ENCODE peak calls at places on chromosome 2, in four cellular contexts. One of them, this sample, is unnamed.

GRCh38 chr2:112921982-112922381 is 11.0 kb downstream of the IL37 start:
- DNase-seq in GM06990: no peak
- DNase-seq in lower leg skin: no peak
- DNase-seq in ovary: no peak
- DNase-seq in this sample: no peak

GRCh38 chr2:237866119-237866621 is 6.7 kb downstream of the RAMP1 start:
- DNase-seq in GM06990: no peak
- DNase-seq in lower leg skin: no peak
- DNase-seq in ovary: peak
- DNase-seq in this sample: no peak

GRCh38 chr2:103132536-103133217 is 370.8 kb downstream of the TMEM182 start:
- DNase-seq in GM06990: no peak
- DNase-seq in lower leg skin: no peak
- DNase-seq in ovary: no peak
- DNase-seq in this sample: no peak

GRCh38 chr2:57947398-57947797 is 99.2 kb upstream of the VRK2 start:
- DNase-seq in GM06990: no peak
- DNase-seq in lower leg skin: no peak
- DNase-seq in ovary: no peak
- DNase-seq in this sample: no peak

GRCh38 chr2:216492951-216493685 is 5.5 kb upstream of the RPL37A start:
- DNase-seq in GM06990: peak
- DNase-seq in lower leg skin: no peak
- DNase-seq in ovary: no peak
- DNase-seq in this sample: no peak

GRCh38 chr2:232994446-232994845 is 18.6 kb downstream of the NGEF start:
- DNase-seq in GM06990: no peak
- DNase-seq in lower leg skin: no peak
- DNase-seq in ovary: no peak
- DNase-seq in this sample: no peak

GRCh38 chr2:105576440-105577241 is 168.1 kb upstream of the NCK2 start:
- DNase-seq in GM06990: no peak
- DNase-seq in lower leg skin: no peak
- DNase-seq in ovary: peak
- DNase-seq in this sample: no peak

GRCh38 chr2:213476641-213477040 is 192.4 kb downstream of the SPAG16 start:
- DNase-seq in GM06990: no peak
- DNase-seq in lower leg skin: no peak
- DNase-seq in ovary: no peak
- DNase-seq in this sample: no peak

GRCh38 chr2:200405599-200406298 is 99.3 kb downstream of the SPATS2L start:
- DNase-seq in GM06990: no peak
- DNase-seq in lower leg skin: no peak
- DNase-seq in ovary: no peak
- DNase-seq in this sample: no peak

GRCh38 chr2:173574304-173574703 is 219.6 kb downstream of the CDCA7 start:
- DNase-seq in GM06990: no peak
- DNase-seq in lower leg skin: no peak
- DNase-seq in ovary: no peak
- DNase-seq in this sample: no peak

This sample was measured in sciatic nerve.